ENCODE peak calls at places on chromosome 1, in five cellular contexts. A is HT1080, E is Panc1, G is G401, C is lower leg skin. F is an unnamed sample.

GRCh38 chr1:99707535-99708142 is 58.8 kb downstream of the FRRS1 start:
- DNase-seq in A (peak; percentile 59), E (peak; percentile 46), G (peak; percentile 42), C (peak; percentile 74), F (peak; percentile 59)

GRCh38 chr1:50295553-50295952 is 127.7 kb downstream of the DMRTA2 start:
- DNase-seq in A (no peak), E (no peak), G (no peak), C (no peak), F (no peak)

GRCh38 chr1:228002792-228003191 is 4.0 kb upstream of the WNT3A start:
- DNase-seq in A (no peak), E (no peak), G (no peak), C (no peak), F (no peak)

GRCh38 chr1:240004086-240004749 is 87.5 kb upstream of the FMN2 start:
- DNase-seq in A (no peak), E (no peak), G (no peak), C (no peak), F (no peak)

GRCh38 chr1:53860967-53861411 is 22.9 kb upstream of the NDC1 start:
- DNase-seq in A (peak; percentile 38), E (no peak), G (peak; percentile 59), C (no peak), F (peak; percentile 57)

GRCh38 chr1:53148123-53148522 is 5.7 kb upstream of the SLC1A7 start:
- DNase-seq in A (peak; percentile 81), E (no peak), G (no peak), C (no peak), F (peak; percentile 70)

GRCh38 chr1:241582921-241583321 is 50.7 kb downstream of the KMO start:
- DNase-seq in A (no peak), E (no peak), G (no peak), C (no peak), F (no peak)

GRCh38 chr1:16013220-16013907 is 4.5 kb downstream of the HSPB7 start:
- DNase-seq in A (peak; percentile 69), E (no peak), G (peak; percentile 20), C (no peak), F (peak; percentile 25)

GRCh38 chr1:178940022-178940765 is 69.3 kb upstream of the ANGPTL1 start:
- DNase-seq in A (no peak), E (no peak), G (no peak), C (peak; percentile 7), F (no peak)

GRCh38 chr1:69777933-69778332 is 210.2 kb downstream of the LRRC7 start:
- DNase-seq in A (peak; percentile 29), E (no peak), G (no peak), C (no peak), F (no peak)

GRCh38 chr1:203572134-203572625 is 54.5 kb upstream of the ATP2B4 start:
- DNase-seq in A (no peak), E (no peak), G (no peak), C (no peak), F (no peak)

GRCh38 chr1:203870256-203870655 is 8.9 kb downstream of the SNRPE start:
- DNase-seq in A (no peak), E (no peak), G (no peak), C (no peak), F (no peak)

GRCh38 chr1:91725961-91726704 is 159.8 kb downstream of the TGFBR3 start:
- DNase-seq in A (no peak), E (no peak), G (no peak), C (peak; percentile 65), F (peak; percentile 8)

GRCh38 chr1:109133815-109134214 is 19.9 kb downstream of the ELAPOR1 start:
- DNase-seq in A (no peak), E (no peak), G (peak; percentile 96), C (no peak), F (no peak)

GRCh38 chr1:9253706-9254105 is 19.1 kb downstream of the H6PD start:
- DNase-seq in A (no peak), E (no peak), G (peak; percentile 47), C (no peak), F (no peak)

GRCh38 chr1:6691507-6691906 is 10.1 kb downstream of the DNAJC11 start:
- DNase-seq in A (no peak), E (no peak), G (no peak), C (no peak), F (no peak)

GRCh38 chr1:24074817-24075725 is 36.9 kb downstream of the MYOM3 start:
- DNase-seq in A (no peak), E (no peak), G (no peak), C (no peak), F (no peak)

GRCh38 chr1:31617917-31618746 is 643 bp downstream of the HCRTR1 start:
- DNase-seq in A (peak; percentile 38), E (no peak), G (peak; percentile 21), C (no peak), F (no peak)

F was measured in RCC 7860.